ENCODE peak calls at places on chromosome 1, in four cellular contexts. Z is amniotic stem cell; F is Daoy; B is activated CD8-positive, alpha-beta memory T cell treated with anti-CD3 and anti-CD28 coated beads, Interleukin-2, amount 10 ng/mL, durations not matched to agents 7 days and 5 days. U is an unnamed sample.

GRCh38 chr1:52633291-52633754 is 355 bp downstream of the SHISAL2A start:
- DNase-seq in Z (no peak), F (peak), B (peak), U (no peak)

GRCh38 chr1:9549955-9550546 is 10.8 kb downstream of the SLC25A33 start:
- DNase-seq in Z (no peak), F (no peak), B (no peak), U (no peak)

GRCh38 chr1:210076620-210077019 is 138.6 kb downstream of the SYT14 start:
- DNase-seq in Z (no peak), F (peak), B (no peak), U (no peak)

GRCh38 chr1:87424541-87424940 is 95.9 kb downstream of the LMO4 start:
- DNase-seq in Z (no peak), F (no peak), B (no peak), U (no peak)

GRCh38 chr1:203636306-203636705 is 9.7 kb downstream of the ATP2B4 start:
- DNase-seq in Z (no peak), F (peak), B (no peak), U (no peak)

GRCh38 chr1:15324867-15325335 is 77.9 kb downstream of the FHAD1 start:
- DNase-seq in Z (no peak), F (no peak), B (no peak), U (no peak)

GRCh38 chr1:183635112-183635605 is 424 bp downstream of the ARPC5 start:
- DNase-seq in Z (no peak), F (no peak), B (peak), U (peak)

GRCh38 chr1:3659093-3659492 is 6.8 kb downstream of the TP73 start:
- DNase-seq in Z (no peak), F (no peak), B (no peak), U (no peak)

GRCh38 chr1:150257624-150258274 is at the start of gene CA14:
- DNase-seq in Z (no peak), F (no peak), B (no peak), U (no peak)

GRCh38 chr1:197342044-197342565 is 74.1 kb downstream of the CRB1 start:
- DNase-seq in Z (no peak), F (no peak), B (no peak), U (no peak)